ENCODE peak calls at places on chromosomes 4 and X, in seven cellular contexts. R is MM.1S, I is dorsolateral prefrontal cortex, G is heart right ventricle, E is tibial artery, N is right atrium auricular region, C is fibroblast of lung. X is an unnamed sample.

GRCh38 chrX:48179691-48180090 is 16.9 kb downstream of the SSX5 start:
- DNase-seq in N (no peak), R (no peak), E (no peak), I (no peak), G (no peak), C (no peak), X (no peak)

GRCh38 chr4:2290974-2291704 is 29.2 kb upstream of the MXD4 start:
- DNase-seq in E (peak; percentile 50), R (no peak), C (no peak), I (peak; percentile 69), N (no peak), G (no peak), X (peak; percentile 9)

GRCh38 chr4:82044141-82044993 is 329.4 kb downstream of the HNRNPD start:
- DNase-seq in E (peak; percentile 76), I (peak; percentile 75), C (peak; percentile 41), R (no peak), N (peak; percentile 68), G (peak; percentile 54), X (peak; percentile 73)

GRCh38 chr4:102774254-102774653 is 13.5 kb upstream of the MANBA start:
- DNase-seq in G (no peak), I (no peak), R (no peak), N (no peak), C (no peak), E (no peak), X (no peak)

GRCh38 chrX:70034646-70035045 is 15.1 kb downstream of the AWAT2 start:
- DNase-seq in R (no peak), I (no peak), G (no peak), N (no peak), C (no peak), E (no peak), X (no peak)

GRCh38 chr4:110172972-110173371 is 25.4 kb downstream of the ELOVL6 start:
- DNase-seq in G (no peak), E (no peak), R (no peak), N (no peak), C (no peak), I (no peak), X (no peak)

GRCh38 chr4:41203169-41203568 is 11.2 kb downstream of the APBB2 start:
- DNase-seq in R (no peak), G (no peak), E (no peak), C (peak; percentile 62), I (no peak), N (no peak), X (no peak)

GRCh38 chr4:67694662-67695061 is 6.3 kb downstream of the UBA6 start:
- DNase-seq in C (no peak), G (no peak), N (no peak), E (no peak), I (no peak), R (no peak), X (no peak)

GRCh38 chr4:1169691-1170096 is 2.7 kb downstream of the SPON2 start:
- DNase-seq in R (no peak), I (peak; percentile 40), G (no peak), N (no peak), E (peak; percentile 62), C (no peak), X (no peak)

GRCh38 chr4:147525494-147526271 is 44.8 kb downstream of the EDNRA start:
- DNase-seq in G (no peak), I (no peak), C (no peak), E (no peak), R (no peak), N (no peak), X (no peak)

GRCh38 chr4:55819634-55820033 is at the start of gene EXOC1L:
- DNase-seq in N (peak; percentile 60), G (no peak), E (no peak), I (no peak), C (peak; percentile 15), R (no peak), X (no peak)

GRCh38 chr4:10667651-10668341 is 16.8 kb downstream of the CLNK start:
- DNase-seq in I (no peak), E (no peak), R (no peak), G (no peak), C (no peak), N (no peak), X (no peak)

GRCh38 chr4:150867148-150867547 is 147.9 kb downstream of the LRBA start:
- DNase-seq in G (no peak), R (peak; percentile 89), I (no peak), E (no peak), N (no peak), C (peak; percentile 62), X (no peak)

GRCh38 chrX:154733072-154733425 is 17.8 kb downstream of the GAB3 start:
- DNase-seq in C (no peak), G (no peak), N (no peak), R (no peak), E (no peak), I (no peak), X (no peak)

GRCh38 chr4:86089924-86090323 is 269.9 kb downstream of the MAPK10 start:
- DNase-seq in N (no peak), G (no peak), I (no peak), R (no peak), E (no peak), C (no peak), X (no peak)

GRCh38 chrX:56786889-56787733 is 58.1 kb downstream of the NBDY start:
- DNase-seq in N (no peak), E (no peak), G (no peak), R (no peak), I (no peak), C (no peak), X (no peak)

GRCh38 chrX:71671043-71671829 is 3.9 kb downstream of the LOC101059915 start:
- DNase-seq in I (no peak), E (no peak), G (no peak), R (no peak), N (no peak), C (no peak), X (no peak)

GRCh38 chr4:182917182-182918043 is at the start of gene DCTD:
- DNase-seq in R (peak; percentile 93), N (peak; percentile 77), G (peak; percentile 84), C (peak; percentile 75), I (peak; percentile 78), E (peak; percentile 86), X (peak; percentile 89)

GRCh38 chr4:81756973-81757372 is 285.3 kb upstream of the RASGEF1B start:
- DNase-seq in R (no peak), E (no peak), G (no peak), C (no peak), I (no peak), N (no peak), X (no peak)

GRCh38 chr4:23036503-23036902 is 343.8 kb downstream of the GBA3 start:
- DNase-seq in G (no peak), R (no peak), E (no peak), N (no peak), I (no peak), C (no peak), X (no peak)

GRCh38 chr4:65669008-65669971 is 999 bp downstream of the EPHA5 start:
- DNase-seq in C (peak; percentile 59), G (peak; percentile 9), N (no peak), R (no peak), I (peak; percentile 45), E (peak; percentile 60), X (peak; percentile 32)
- H3K4me3 ChIP-seq in C (peak overlapping the region; percentile 26), G (peak overlapping the region; percentile 52), N (peak overlapping the region; percentile 59), R (no peak overlapping the region), I (peak overlapping the region; percentile 62), E (peak overlapping the region; percentile 45), X (peak overlapping the region; percentile 54)

GRCh38 chrX:96971812-96972211 is 88.1 kb downstream of the RPA4 start:
- DNase-seq in E (no peak), G (no peak), R (no peak), I (no peak), C (no peak), N (no peak), X (no peak)
- H3K4me3 ChIP-seq in E (no peak overlapping the region), G (no peak overlapping the region), R (no peak overlapping the region), I (no peak overlapping the region), C (no peak overlapping the region), N (no peak overlapping the region), X (no peak overlapping the region)

GRCh38 chrX:77893713-77894112 is 1.5 kb downstream of the MAGT1 start:
- DNase-seq in E (no peak), G (no peak), I (no peak), R (no peak), N (no peak), C (no peak), X (no peak)
- H3K4me3 ChIP-seq in E (peak overlapping the region; percentile 71), G (peak overlapping the region; percentile 74), I (no peak overlapping the region), R (peak overlapping the region; percentile 78), N (peak overlapping the region; percentile 63), C (peak overlapping the region; percentile 85), X (peak overlapping the region; percentile 78)

GRCh38 chr4:185020293-185020808 is 2.1 kb downstream of the HELT start:
- DNase-seq in R (no peak), G (no peak), N (no peak), I (no peak), E (no peak), C (no peak), X (no peak)
- H3K4me3 ChIP-seq in R (no peak overlapping the region), G (peak overlapping the region; percentile 8), N (peak overlapping the region; percentile 29), I (peak overlapping the region; percentile 44), E (peak overlapping the region; percentile 5), C (no peak overlapping the region), X (peak overlapping the region; percentile 51)

GRCh38 chr4:8874896-8875680 is 3.4 kb upstream of the HMX1 start:
- DNase-seq in C (no peak), E (no peak), I (no peak), G (no peak), N (no peak), R (no peak), X (no peak)

GRCh38 chr4:8879574-8879973 is 7.9 kb upstream of the HMX1 start:
- DNase-seq in N (no peak), R (no peak), E (no peak), I (no peak), C (no peak), G (no peak), X (no peak)

GRCh38 chr4:8876982-8877779 is 5.5 kb upstream of the HMX1 start:
- DNase-seq in C (no peak), N (no peak), R (no peak), G (no peak), I (no peak), E (no peak), X (no peak)

GRCh38 chr4:8880851-8881250 is 9.2 kb upstream of the HMX1 start:
- DNase-seq in N (no peak), R (no peak), C (no peak), E (no peak), I (no peak), G (no peak), X (no peak)

DNA sequence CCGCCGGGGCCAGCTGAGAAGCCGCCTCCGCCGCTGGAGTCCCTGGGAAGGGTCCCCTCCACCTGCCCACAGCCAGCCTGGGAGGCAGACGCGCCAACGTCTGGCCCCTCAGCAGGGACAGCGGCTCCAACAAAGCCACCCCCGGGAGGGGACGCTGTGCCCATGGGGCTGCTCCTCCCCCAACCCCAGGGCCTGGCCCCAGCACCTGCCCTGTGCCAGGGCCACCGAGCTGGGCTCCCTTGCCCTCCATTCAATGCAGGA is 6.1 kb upstream of the HMX1 start:
- DNase-seq in N (no peak), I (no peak), E (no peak), R (no peak), G (no peak), C (no peak), X (no peak)
- H3K4me3 ChIP-seq in N (no peak overlapping the region), I (no peak overlapping the region), E (no peak overlapping the region), R (no peak overlapping the region), G (no peak overlapping the region), C (no peak overlapping the region), X (no peak overlapping the region)

GRCh38 chr4:8557151-8558076 is 22.8 kb upstream of the GPR78 start:
- DNase-seq in G (no peak), E (peak; percentile 58), C (no peak), R (no peak), I (peak; percentile 41), N (no peak), X (no peak)
- H3K4me3 ChIP-seq in G (no peak overlapping the region), E (no peak overlapping the region), C (no peak overlapping the region), R (no peak overlapping the region), I (no peak overlapping the region), N (no peak overlapping the region), X (no peak overlapping the region)

X was measured in psoas muscle.